ENCODE peak calls at places on chromosome 16, in seven cellular contexts. One of them, this sample, is unnamed.

GRCh38 chr16:54443352-54443751 is 156.8 kb upstream of the IRX3 start:
- DNase-seq in BE2C: no peak
- DNase-seq in fibroblast of lung: no peak
- DNase-seq in CD4-positive, alpha-beta memory T cell: no peak
- DNase-seq in esophagus squamous epithelium: no peak
- DNase-seq in transverse colon: no peak
- DNase-seq in Peyer's patch: no peak
- DNase-seq in this sample: no peak

GRCh38 chr16:52825882-52826281 is 226.8 kb downstream of the CHD9NB start:
- DNase-seq in esophagus squamous epithelium: no peak
- DNase-seq in Peyer's patch: no peak
- DNase-seq in CD4-positive, alpha-beta memory T cell: no peak
- DNase-seq in fibroblast of lung: peak; percentile 10
- DNase-seq in transverse colon: no peak
- DNase-seq in BE2C: peak; percentile 53
- DNase-seq in this sample: no peak

GRCh38 chr16:74216319-74216718 is 80.3 kb upstream of the PSMD7 start:
- DNase-seq in CD4-positive, alpha-beta memory T cell: no peak
- DNase-seq in BE2C: no peak
- DNase-seq in Peyer's patch: no peak
- DNase-seq in esophagus squamous epithelium: no peak
- DNase-seq in fibroblast of lung: peak; percentile 11
- DNase-seq in transverse colon: no peak
- DNase-seq in this sample: no peak

GRCh38 chr16:21116148-21116693 is 34.4 kb downstream of the DNAH3 start:
- DNase-seq in BE2C: no peak
- DNase-seq in transverse colon: no peak
- DNase-seq in Peyer's patch: no peak
- DNase-seq in fibroblast of lung: no peak
- DNase-seq in CD4-positive, alpha-beta memory T cell: no peak
- DNase-seq in esophagus squamous epithelium: no peak
- DNase-seq in this sample: no peak

GRCh38 chr16:50313596-50314483 is 47.5 kb downstream of the ADCY7 start:
- DNase-seq in transverse colon: no peak
- DNase-seq in CD4-positive, alpha-beta memory T cell: peak; percentile 47
- DNase-seq in fibroblast of lung: peak; percentile 76
- DNase-seq in BE2C: no peak
- DNase-seq in Peyer's patch: peak; percentile 48
- DNase-seq in esophagus squamous epithelium: no peak
- DNase-seq in this sample: peak; percentile 44

GRCh38 chr16:75491876-75492275 is 3.4 kb downstream of the CHST6 start:
- DNase-seq in Peyer's patch: no peak
- DNase-seq in transverse colon: no peak
- DNase-seq in CD4-positive, alpha-beta memory T cell: no peak
- DNase-seq in fibroblast of lung: no peak
- DNase-seq in esophagus squamous epithelium: no peak
- DNase-seq in BE2C: peak; percentile 88
- DNase-seq in this sample: no peak

GRCh38 chr16:53754938-53755910 is 51.3 kb downstream of the FTO start:
- DNase-seq in esophagus squamous epithelium: no peak
- DNase-seq in fibroblast of lung: peak; percentile 87
- DNase-seq in Peyer's patch: peak; percentile 77
- DNase-seq in transverse colon: peak; percentile 78
- DNase-seq in BE2C: no peak
- DNase-seq in CD4-positive, alpha-beta memory T cell: no peak
- DNase-seq in this sample: no peak

GRCh38 chr16:2769675-2770056 is 7.4 kb downstream of the ELOB start:
- DNase-seq in esophagus squamous epithelium: no peak
- DNase-seq in transverse colon: peak; percentile 89
- DNase-seq in Peyer's patch: peak; percentile 91
- DNase-seq in CD4-positive, alpha-beta memory T cell: no peak
- DNase-seq in BE2C: no peak
- DNase-seq in fibroblast of lung: no peak
- DNase-seq in this sample: no peak

DNA sequence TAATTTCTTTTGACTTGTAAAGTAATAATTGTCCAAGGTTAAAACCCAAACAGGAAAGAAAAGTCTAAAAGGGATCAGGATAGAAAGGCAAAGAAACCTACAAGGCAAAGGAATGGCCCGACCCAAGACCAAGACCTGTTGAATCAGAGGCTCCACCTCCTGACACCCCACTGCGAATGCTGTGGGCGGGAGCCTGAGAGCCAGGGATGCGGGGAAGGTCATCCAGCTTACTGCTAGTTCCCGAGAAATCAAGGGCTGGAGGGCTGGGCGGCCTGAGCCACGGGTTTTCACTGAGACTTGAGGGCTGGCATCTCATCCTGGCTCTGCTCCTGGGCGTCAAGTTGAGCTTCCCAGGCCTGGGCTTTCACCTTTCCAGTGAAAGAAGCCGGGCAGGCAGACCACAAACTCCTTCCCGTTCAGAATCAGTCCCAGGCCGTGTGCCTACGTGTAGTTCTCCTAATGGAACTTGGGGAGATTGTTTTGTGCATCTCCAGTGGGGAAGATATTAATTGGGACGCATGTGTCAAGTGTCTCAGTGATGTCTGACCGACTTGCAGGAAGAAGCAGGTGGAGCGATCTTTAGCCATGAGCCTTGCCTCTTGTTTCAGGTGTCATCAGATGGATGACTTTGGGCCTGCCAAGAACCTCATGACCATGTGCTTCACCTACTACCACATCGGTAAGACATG is 36.9 kb downstream of the CIBAR2 start:
- DNase-seq in transverse colon: no peak
- DNase-seq in Peyer's patch: no peak
- DNase-seq in BE2C: no peak
- DNase-seq in fibroblast of lung: no peak
- DNase-seq in CD4-positive, alpha-beta memory T cell: no peak
- DNase-seq in esophagus squamous epithelium: no peak
- DNase-seq in this sample: no peak
- H3K36me3 ChIP-seq in transverse colon: no peaks in the 10 kb centered on the region
- H3K36me3 ChIP-seq in Peyer's patch: peaks cover 65% of the 10 kb centered on the region
- H3K36me3 ChIP-seq in BE2C: no peaks in the 10 kb centered on the region
- H3K36me3 ChIP-seq in fibroblast of lung: peaks cover 16% of the 10 kb centered on the region
- H3K36me3 ChIP-seq in CD4-positive, alpha-beta memory T cell: peaks cover 28% of the 10 kb centered on the region
- H3K36me3 ChIP-seq in esophagus squamous epithelium: peaks cover 5% of the 10 kb centered on the region
- H3K36me3 ChIP-seq in this sample: peaks cover 10% of the 10 kb centered on the region

DNA sequence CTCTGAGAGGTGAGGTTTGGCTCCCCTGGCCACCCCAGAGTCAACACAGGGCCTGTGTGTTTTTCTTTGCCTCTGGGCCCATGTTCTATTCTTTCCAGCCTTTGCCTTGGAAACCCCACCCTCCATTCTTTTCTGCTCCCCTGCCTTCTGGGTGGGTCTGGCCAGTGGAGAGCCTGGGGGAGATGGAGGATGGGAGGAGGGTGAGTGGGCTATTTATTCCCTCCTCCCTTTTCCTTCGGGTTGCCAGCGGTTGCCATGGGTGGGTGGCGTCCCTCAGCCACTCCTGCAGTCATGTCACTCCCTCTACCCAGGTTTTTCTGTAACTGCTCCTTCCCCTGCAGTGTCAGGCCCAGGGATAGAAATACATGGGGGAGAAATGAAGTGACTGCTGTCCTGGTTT is 15.5 kb downstream of the CMIP start:
- DNase-seq in transverse colon: no peak
- DNase-seq in Peyer's patch: no peak
- DNase-seq in CD4-positive, alpha-beta memory T cell: no peak
- DNase-seq in fibroblast of lung: no peak
- DNase-seq in BE2C: no peak
- DNase-seq in esophagus squamous epithelium: no peak
- DNase-seq in this sample: no peak
- H3K4me1 ChIP-seq in transverse colon: peaks cover 58% of the 10 kb centered on the region
- H3K4me1 ChIP-seq in Peyer's patch: no peaks in the 10 kb centered on the region
- H3K4me1 ChIP-seq in CD4-positive, alpha-beta memory T cell: peaks cover 29% of the 10 kb centered on the region
- H3K4me1 ChIP-seq in fibroblast of lung: peaks cover 5% of the 10 kb centered on the region
- H3K4me1 ChIP-seq in BE2C: no peaks in the 10 kb centered on the region
- H3K4me1 ChIP-seq in esophagus squamous epithelium: peaks cover 72% of the 10 kb centered on the region
- H3K4me1 ChIP-seq in this sample: peaks cover 70% of the 10 kb centered on the region

GRCh38 chr16:66728117-66728787 is 23.2 kb downstream of the DYNC1LI2 start:
- DNase-seq in Peyer's patch: no peak
- DNase-seq in transverse colon: peak; percentile 22
- DNase-seq in fibroblast of lung: peak; percentile 62
- DNase-seq in esophagus squamous epithelium: no peak
- DNase-seq in CD4-positive, alpha-beta memory T cell: peak; percentile 56
- DNase-seq in BE2C: peak; percentile 19
- DNase-seq in this sample: peak; percentile 48

GRCh38 chr16:66731101-66731500 is 20.3 kb downstream of the DYNC1LI2 start:
- DNase-seq in transverse colon: no peak
- DNase-seq in fibroblast of lung: no peak
- DNase-seq in BE2C: no peak
- DNase-seq in CD4-positive, alpha-beta memory T cell: no peak
- DNase-seq in esophagus squamous epithelium: no peak
- DNase-seq in Peyer's patch: no peak
- DNase-seq in this sample: no peak

DNA sequence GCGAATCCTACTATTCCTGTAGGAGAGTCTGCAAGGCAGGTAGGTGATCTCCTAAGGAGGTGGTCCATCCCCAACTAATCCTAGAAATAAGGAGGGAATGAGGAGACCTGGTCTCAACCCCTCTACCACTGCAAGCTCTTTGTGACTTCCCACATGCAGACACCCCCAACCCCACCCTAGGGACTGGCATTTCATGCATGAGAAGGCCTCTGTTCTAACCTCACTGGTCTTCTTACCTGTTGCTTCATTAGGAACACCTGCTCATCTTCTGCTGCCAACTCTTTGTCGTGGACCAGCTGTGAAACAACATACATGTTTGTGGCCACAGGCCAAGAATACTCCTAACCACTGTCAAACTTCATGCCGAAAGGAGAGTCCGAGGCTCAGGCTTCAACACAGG is 22.6 kb downstream of the DYNC1LI2 start:
- DNase-seq in BE2C: no peak
- DNase-seq in esophagus squamous epithelium: no peak
- DNase-seq in fibroblast of lung: no peak
- DNase-seq in CD4-positive, alpha-beta memory T cell: no peak
- DNase-seq in transverse colon: no peak
- DNase-seq in Peyer's patch: no peak
- DNase-seq in this sample: no peak
- H3K36me3 ChIP-seq in BE2C: peaks cover 94% of the 10 kb centered on the region
- H3K36me3 ChIP-seq in esophagus squamous epithelium: peaks cover 28% of the 10 kb centered on the region
- H3K36me3 ChIP-seq in fibroblast of lung: peaks cover 35% of the 10 kb centered on the region
- H3K36me3 ChIP-seq in CD4-positive, alpha-beta memory T cell: peaks cover 76% of the 10 kb centered on the region
- H3K36me3 ChIP-seq in transverse colon: no peaks in the 10 kb centered on the region
- H3K36me3 ChIP-seq in Peyer's patch: peaks cover 90% of the 10 kb centered on the region
- H3K36me3 ChIP-seq in this sample: peaks cover 96% of the 10 kb centered on the region

GRCh38 chr16:70419384-70420327 is 19.2 kb downstream of the ST3GAL2 start:
- DNase-seq in transverse colon: no peak
- DNase-seq in BE2C: no peak
- DNase-seq in fibroblast of lung: no peak
- DNase-seq in Peyer's patch: no peak
- DNase-seq in CD4-positive, alpha-beta memory T cell: no peak
- DNase-seq in esophagus squamous epithelium: no peak
- DNase-seq in this sample: no peak

GRCh38 chr16:70418274-70418992 is 20.5 kb downstream of the ST3GAL2 start:
- DNase-seq in Peyer's patch: no peak
- DNase-seq in CD4-positive, alpha-beta memory T cell: no peak
- DNase-seq in BE2C: no peak
- DNase-seq in transverse colon: no peak
- DNase-seq in esophagus squamous epithelium: no peak
- DNase-seq in fibroblast of lung: no peak
- DNase-seq in this sample: no peak

GRCh38 chr16:70418993-70419318 is 19.9 kb downstream of the ST3GAL2 start:
- DNase-seq in BE2C: no peak
- DNase-seq in Peyer's patch: no peak
- DNase-seq in CD4-positive, alpha-beta memory T cell: no peak
- DNase-seq in esophagus squamous epithelium: no peak
- DNase-seq in transverse colon: no peak
- DNase-seq in fibroblast of lung: no peak
- DNase-seq in this sample: no peak

GRCh38 chr16:70416748-70417616 is 21.9 kb downstream of the ST3GAL2 start:
- DNase-seq in CD4-positive, alpha-beta memory T cell: no peak
- DNase-seq in BE2C: no peak
- DNase-seq in esophagus squamous epithelium: no peak
- DNase-seq in transverse colon: peak; percentile 62
- DNase-seq in Peyer's patch: peak; percentile 73
- DNase-seq in fibroblast of lung: no peak
- DNase-seq in this sample: no peak

GRCh38 chr16:70417661-70418060 is 21.2 kb downstream of the ST3GAL2 start:
- DNase-seq in BE2C: no peak
- DNase-seq in fibroblast of lung: no peak
- DNase-seq in CD4-positive, alpha-beta memory T cell: no peak
- DNase-seq in transverse colon: no peak
- DNase-seq in esophagus squamous epithelium: no peak
- DNase-seq in Peyer's patch: no peak
- DNase-seq in this sample: no peak
- H3K4me1 ChIP-seq in BE2C: peaks cover 9% of the 10 kb centered on the region
- H3K4me1 ChIP-seq in fibroblast of lung: no peaks in the 10 kb centered on the region
- H3K4me1 ChIP-seq in CD4-positive, alpha-beta memory T cell: peaks cover 44% of the 10 kb centered on the region
- H3K4me1 ChIP-seq in transverse colon: peaks cover 38% of the 10 kb centered on the region
- H3K4me1 ChIP-seq in esophagus squamous epithelium: peaks cover 27% of the 10 kb centered on the region
- H3K4me1 ChIP-seq in Peyer's patch: peaks cover 15% of the 10 kb centered on the region
- H3K4me1 ChIP-seq in this sample: peaks cover 58% of the 10 kb centered on the region

DNA sequence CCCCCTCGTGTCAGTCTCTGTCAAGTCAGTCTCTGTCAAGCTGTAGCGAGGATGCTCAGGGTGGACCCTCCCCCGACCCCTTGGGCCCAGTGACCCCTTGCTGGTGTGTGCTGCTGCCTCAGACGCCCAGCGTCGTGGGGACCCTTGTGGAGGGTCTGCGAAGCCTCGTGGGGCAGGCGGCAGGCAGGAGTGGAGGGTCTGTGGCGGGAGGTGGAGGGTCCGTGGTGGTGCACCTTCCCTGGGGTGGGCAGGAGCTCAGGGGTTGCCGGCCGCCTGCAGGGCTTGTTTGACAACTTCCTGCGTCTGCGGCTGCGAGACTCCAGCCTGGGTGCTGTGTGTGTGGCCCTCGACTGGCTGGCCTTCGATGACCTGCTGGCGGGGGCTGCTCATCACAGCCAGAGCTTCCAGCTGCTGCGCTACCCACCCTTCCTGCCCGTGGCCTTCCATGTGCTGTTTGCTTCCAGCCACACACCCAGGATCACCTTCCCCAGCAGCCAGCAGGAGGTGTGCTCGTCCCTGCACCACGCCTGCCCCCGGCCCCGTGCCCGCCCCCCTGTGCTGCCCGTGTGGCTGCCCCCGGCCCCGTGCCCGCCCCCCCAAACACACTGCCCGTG is 5.6 kb downstream of the GNG13 start:
- DNase-seq in Peyer's patch: no peak
- DNase-seq in transverse colon: no peak
- DNase-seq in BE2C: peak; percentile 53
- DNase-seq in CD4-positive, alpha-beta memory T cell: no peak
- DNase-seq in esophagus squamous epithelium: no peak
- DNase-seq in fibroblast of lung: no peak
- DNase-seq in this sample: no peak
- H3K36me3 ChIP-seq in Peyer's patch: no peaks in the 10 kb centered on the region
- H3K36me3 ChIP-seq in transverse colon: no peaks in the 10 kb centered on the region
- H3K36me3 ChIP-seq in BE2C: peaks cover 27% of the 10 kb centered on the region
- H3K36me3 ChIP-seq in CD4-positive, alpha-beta memory T cell: no peaks in the 10 kb centered on the region
- H3K36me3 ChIP-seq in esophagus squamous epithelium: no peaks in the 10 kb centered on the region
- H3K36me3 ChIP-seq in fibroblast of lung: peaks cover 8% of the 10 kb centered on the region
- H3K36me3 ChIP-seq in this sample: no peaks in the 10 kb centered on the region

This sample was measured in heart right ventricle.